ENCODE peak calls at places on chromosome 5, in four cellular contexts. One of them, this sample, is unnamed.

GRCh38 chr5:9356306-9356942 is 189.5 kb downstream of the SEMA5A start:
- DNase-seq in retina: peak
- DNase-seq in fibroblast of gingiva: no peak
- DNase-seq in psoas muscle: no peak
- DNase-seq in this sample: no peak

GRCh38 chr5:34538026-34538672 is 118.0 kb upstream of the RAI14 start:
- DNase-seq in retina: no peak
- DNase-seq in psoas muscle: no peak
- DNase-seq in fibroblast of gingiva: no peak
- DNase-seq in this sample: no peak

GRCh38 chr5:129460951-129461815 is 1.1 kb downstream of the ADAMTS19 start:
- DNase-seq in fibroblast of gingiva: peak
- DNase-seq in retina: peak
- DNase-seq in psoas muscle: peak
- DNase-seq in this sample: peak

GRCh38 chr5:136033848-136034247 is 5.1 kb downstream of the TGFBI start:
- DNase-seq in psoas muscle: no peak
- DNase-seq in retina: no peak
- DNase-seq in fibroblast of gingiva: peak
- DNase-seq in this sample: no peak

GRCh38 chr5:945691-946541 is 53.2 kb downstream of the TRIP13 start:
- DNase-seq in fibroblast of gingiva: no peak
- DNase-seq in psoas muscle: no peak
- DNase-seq in retina: peak
- DNase-seq in this sample: no peak

GRCh38 chr5:1167728-1168709 is 33.4 kb upstream of the SLC6A19 start:
- DNase-seq in psoas muscle: peak
- DNase-seq in retina: peak
- DNase-seq in fibroblast of gingiva: peak
- DNase-seq in this sample: peak

GRCh38 chr5:147690595-147690994 is 91.9 kb downstream of the JAKMIP2 start:
- DNase-seq in fibroblast of gingiva: no peak
- DNase-seq in psoas muscle: no peak
- DNase-seq in retina: no peak
- DNase-seq in this sample: peak

GRCh38 chr5:96816430-96816939 is 8.7 kb upstream of the ERAP1 start:
- DNase-seq in psoas muscle: no peak
- DNase-seq in fibroblast of gingiva: no peak
- DNase-seq in retina: no peak
- DNase-seq in this sample: no peak

GRCh38 chr5:135112008-135112670 is 78.1 kb upstream of the PITX1 start:
- DNase-seq in psoas muscle: no peak
- DNase-seq in retina: no peak
- DNase-seq in fibroblast of gingiva: no peak
- DNase-seq in this sample: no peak

GRCh38 chr5:153508700-153509099 is 18.2 kb downstream of the GRIA1 start:
- DNase-seq in fibroblast of gingiva: no peak
- DNase-seq in psoas muscle: no peak
- DNase-seq in retina: no peak
- DNase-seq in this sample: no peak

GRCh38 chr5:100762163-100762562 is 140.9 kb downstream of the ST8SIA4 start:
- DNase-seq in fibroblast of gingiva: no peak
- DNase-seq in retina: no peak
- DNase-seq in psoas muscle: no peak
- DNase-seq in this sample: no peak